ENCODE peak calls at places on chromosome 21, in four cellular contexts. One of them, this sample, is unnamed.

GRCh38 chr21:33801424-33802405 is 113.9 kb downstream of the ATP5PO start:
- DNase-seq in GM10248: no peak
- DNase-seq in ascending aorta: no peak
- DNase-seq in HFF-Myc: peak
- DNase-seq in this sample: no peak

GRCh38 chr21:43984905-43985689 is 27.0 kb upstream of the TRAPPC10 start:
- DNase-seq in GM10248: no peak
- DNase-seq in ascending aorta: no peak
- DNase-seq in HFF-Myc: no peak
- DNase-seq in this sample: no peak

GRCh38 chr21:25949701-25950100 is 214.9 kb downstream of the GABPA start:
- DNase-seq in GM10248: no peak
- DNase-seq in ascending aorta: no peak
- DNase-seq in HFF-Myc: no peak
- DNase-seq in this sample: no peak

GRCh38 chr21:40386301-40386911 is 460.6 kb downstream of the DSCAM start:
- DNase-seq in GM10248: no peak
- DNase-seq in ascending aorta: no peak
- DNase-seq in HFF-Myc: no peak
- DNase-seq in this sample: peak

GRCh38 chr21:42754270-42754933 is 101.0 kb downstream of the PDE9A start:
- DNase-seq in GM10248: no peak
- DNase-seq in ascending aorta: no peak
- DNase-seq in HFF-Myc: no peak
- DNase-seq in this sample: no peak

GRCh38 chr21:43609501-43610340 is 49.6 kb downstream of the HSF2BP start:
- DNase-seq in GM10248: no peak
- DNase-seq in ascending aorta: no peak
- DNase-seq in HFF-Myc: no peak
- DNase-seq in this sample: no peak

GRCh38 chr21:32021319-32022027 is 148.7 kb downstream of the HUNK start:
- DNase-seq in GM10248: no peak
- DNase-seq in ascending aorta: peak
- DNase-seq in HFF-Myc: no peak
- DNase-seq in this sample: no peak

GRCh38 chr21:41453761-41454160 is 27.7 kb downstream of the MX1 start:
- DNase-seq in GM10248: no peak
- DNase-seq in ascending aorta: peak
- DNase-seq in HFF-Myc: no peak
- DNase-seq in this sample: no peak

GRCh38 chr21:45550552-45551210 is 8.4 kb upstream of the SLC19A1 start:
- DNase-seq in GM10248: peak
- DNase-seq in ascending aorta: no peak
- DNase-seq in HFF-Myc: no peak
- DNase-seq in this sample: peak

GRCh38 chr21:26637346-26637745 is 64.3 kb upstream of the CYYR1 start:
- DNase-seq in GM10248: no peak
- DNase-seq in ascending aorta: no peak
- DNase-seq in HFF-Myc: no peak
- DNase-seq in this sample: no peak

GRCh38 chr21:31193761-31194160 is 150.3 kb downstream of the TIAM1 start:
- DNase-seq in GM10248: no peak
- DNase-seq in ascending aorta: no peak
- DNase-seq in HFF-Myc: no peak
- DNase-seq in this sample: no peak